ENCODE peak calls at places on chromosomes 1 and 21, in four cellular contexts. S is lung, U is A549, Y is H9. R is an unnamed sample.
A peak's percentile ranks its signal among the peaks of the same experiment; 100 is the strongest.

GRCh38 chr21:36507397-36508018 is 27.6 kb upstream of the CLDN14 start:
- DNase-seq in U (no peak), S (no peak), Y (no peak), R (no peak)

GRCh38 chr1:153984125-153984899 is 1.8 kb downstream of the RAB13 start:
- DNase-seq in S (no peak), Y (no peak), U (no peak), R (no peak)

GRCh38 chr21:45164124-45164511 is 89.7 kb downstream of the ADARB1 start:
- DNase-seq in Y (peak; percentile 22), U (no peak), S (no peak), R (no peak)

GRCh38 chr1:62327360-62328051 is 8.3 kb upstream of the KANK4 start:
- DNase-seq in S (no peak), U (no peak), Y (peak; percentile 81), R (no peak)

GRCh38 chr1:229060140-229060539 is 210.8 kb upstream of the RAB4A start:
- DNase-seq in S (no peak), U (no peak), Y (no peak), R (no peak)

GRCh38 chr1:204587621-204588020 is 71.4 kb downstream of the MDM4 start:
- DNase-seq in U (no peak), S (no peak), Y (no peak), R (no peak)

GRCh38 chr1:67983867-67984266 is 66.6 kb downstream of the DIRAS3 start:
- DNase-seq in Y (no peak), U (no peak), S (no peak), R (no peak)

GRCh38 chr1:3350441-3351261 is 103.8 kb upstream of the ARHGEF16 start:
- DNase-seq in S (no peak), U (peak; percentile 3), Y (no peak), R (no peak)

GRCh38 chr1:30365596-30365995 is 357.8 kb downstream of the MATN1 start:
- DNase-seq in U (no peak), S (no peak), Y (no peak), R (no peak)
- TF ChIP-seq CTCF in U (no peak), S (no peak), Y (no peak), R (no peak)

GRCh38 chr1:114558548-114558947 is 22.9 kb downstream of the BCAS2 start:
- DNase-seq in Y (no peak), U (peak; percentile 5), S (no peak), R (no peak)
- TF ChIP-seq CTCF in Y (peak; percentile 67), U (peak; percentile 39), S (peak; percentile 9), R (peak; percentile 56)

DNA sequence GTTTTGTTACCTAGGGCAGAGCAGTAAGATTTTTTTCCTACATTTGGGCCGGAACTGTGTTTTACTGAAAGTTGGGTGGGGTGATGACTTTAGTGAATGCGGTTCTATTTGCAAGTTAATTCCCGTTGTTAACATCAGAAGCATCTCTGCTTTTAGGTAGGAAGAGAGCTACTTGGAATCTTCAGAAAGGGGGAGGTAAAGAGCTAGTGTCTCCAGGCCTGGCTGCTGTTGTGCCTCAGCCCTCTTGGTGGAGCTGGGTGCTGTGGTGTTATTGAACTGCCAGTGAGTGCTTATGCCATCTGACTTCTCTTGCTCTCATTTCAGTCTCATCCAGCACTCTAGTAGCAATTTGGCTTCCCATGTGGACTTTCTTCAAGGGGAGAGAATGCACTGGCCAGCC is 3.4 kb downstream of the KDM4A start:
- DNase-seq in S (no peak), U (peak; percentile 61), Y (peak; percentile 86), R (no peak)
- TF ChIP-seq CTCF in S (no peak), U (no peak), Y (peak; percentile 69), R (peak; percentile 32)

DNA sequence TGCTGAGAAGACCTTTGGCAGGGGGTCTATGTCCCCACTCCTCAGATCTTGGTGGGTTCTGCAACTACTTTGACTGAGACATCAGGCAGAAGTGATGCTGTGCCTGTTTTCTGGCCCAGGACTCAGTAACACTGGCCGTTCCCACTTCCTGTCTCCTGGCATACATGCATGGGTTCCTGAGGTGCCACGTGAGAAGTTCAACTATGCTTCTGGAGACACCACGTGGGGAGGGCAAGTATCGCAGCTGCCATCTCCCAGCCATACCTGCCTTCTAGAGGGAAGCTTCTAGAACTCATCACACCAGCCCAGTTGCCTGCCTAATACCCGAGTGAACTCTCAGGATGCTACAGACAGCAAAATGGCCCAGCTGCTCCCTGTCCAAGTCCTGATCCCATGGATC is 65.8 kb downstream of the TRABD2B start:
- DNase-seq in S (peak; percentile 39), Y (no peak), U (peak; percentile 30), R (no peak)
- TF ChIP-seq CTCF in S (no peak), Y (peak; percentile 47), U (no peak), R (peak; percentile 18)

DNA sequence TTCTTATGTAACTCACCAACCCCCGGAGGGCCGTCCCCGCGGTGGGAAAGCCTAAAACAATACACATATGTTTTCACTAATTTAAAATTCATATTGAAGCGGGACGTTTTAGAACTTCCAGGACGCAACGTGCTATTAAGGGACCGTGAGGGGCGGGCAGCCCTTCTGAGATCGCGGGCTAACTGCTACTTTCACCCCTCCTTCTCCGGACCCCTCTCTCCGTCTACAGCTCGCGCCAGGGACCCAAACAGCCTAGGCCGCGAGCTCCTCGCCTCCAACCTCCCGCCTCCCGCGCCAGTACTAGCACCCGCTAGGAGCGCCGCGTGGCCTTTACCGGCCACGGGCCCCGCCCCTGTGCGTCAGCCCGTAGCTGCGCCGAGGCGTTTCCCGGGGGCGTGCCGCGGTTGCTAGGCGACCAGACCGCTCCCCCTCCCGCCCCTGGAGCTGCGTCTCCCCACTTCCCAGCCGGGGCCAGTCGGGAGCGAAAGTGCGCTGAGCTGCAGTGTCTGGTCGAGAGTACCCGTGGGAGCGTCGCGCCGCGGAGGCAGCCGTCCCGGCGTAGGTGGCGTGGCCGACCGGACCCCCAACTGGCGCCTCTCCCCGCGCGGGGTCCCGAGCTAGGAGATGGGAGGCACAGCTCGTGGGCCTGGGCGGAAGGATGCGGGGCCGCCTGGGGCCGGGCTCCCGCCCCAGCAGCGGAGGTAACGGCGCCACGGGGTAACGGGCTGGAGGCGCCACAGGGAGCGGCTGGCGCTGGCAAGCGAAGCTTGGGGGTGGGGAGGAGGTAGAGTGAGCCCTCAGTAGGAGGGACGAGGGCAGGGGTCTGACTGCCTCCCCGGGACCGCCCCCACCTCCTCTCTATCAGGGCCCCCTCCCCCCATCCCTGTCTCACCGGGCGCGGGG is at the start of gene DYRK3:
- DNase-seq in Y (peak; percentile 95), U (peak; percentile 93), S (peak; percentile 95), R (peak; percentile 85)
- TF ChIP-seq CTCF in Y (no peak), U (no peak), S (peak; percentile 0), R (no peak)

GRCh38 chr1:54547601-54548388 is at the start of gene ACOT11:
- DNase-seq in U (no peak), Y (peak; percentile 55), S (peak; percentile 71), R (no peak)
- TF ChIP-seq CTCF in U (peak; percentile 10), Y (peak; percentile 42), S (no peak), R (peak; percentile 19)